ENCODE peak calls at places on chromosomes 5 and 9, in four cellular contexts. U is K562, Y is IMR-90, S is HepG2. L is an unnamed sample.

GRCh38 chr5:69517763-69518212 is 25.2 kb downstream of the OCLN start:
- DNase-seq in U (no peak), Y (peak), S (peak), L (peak)

GRCh38 chr9:124202447-124202971 is 55.2 kb upstream of the NEK6 start:
- DNase-seq in U (peak), Y (peak), S (no peak), L (no peak)

GRCh38 chr5:16945163-16945562 is 9.1 kb upstream of the MYO10 start:
- DNase-seq in U (no peak), Y (no peak), S (no peak), L (no peak)

GRCh38 chr5:120684749-120685415 is 220.8 kb downstream of the PRR16 start:
- DNase-seq in U (no peak), Y (peak), S (no peak), L (peak)

GRCh38 chr5:34501033-34501432 is 155.1 kb upstream of the RAI14 start:
- DNase-seq in U (no peak), Y (no peak), S (no peak), L (no peak)

GRCh38 chr5:16550316-16550952 is 66.4 kb downstream of the RETREG1 start:
- DNase-seq in U (peak), Y (peak), S (peak), L (peak)

GRCh38 chr9:33435821-33436277 is 11.5 kb downstream of the AQP3 start:
- DNase-seq in U (no peak), Y (no peak), S (no peak), L (no peak)

GRCh38 chr5:42520957-42521356 is 97.7 kb downstream of the GHR start:
- DNase-seq in U (no peak), Y (no peak), S (no peak), L (no peak)

DNA sequence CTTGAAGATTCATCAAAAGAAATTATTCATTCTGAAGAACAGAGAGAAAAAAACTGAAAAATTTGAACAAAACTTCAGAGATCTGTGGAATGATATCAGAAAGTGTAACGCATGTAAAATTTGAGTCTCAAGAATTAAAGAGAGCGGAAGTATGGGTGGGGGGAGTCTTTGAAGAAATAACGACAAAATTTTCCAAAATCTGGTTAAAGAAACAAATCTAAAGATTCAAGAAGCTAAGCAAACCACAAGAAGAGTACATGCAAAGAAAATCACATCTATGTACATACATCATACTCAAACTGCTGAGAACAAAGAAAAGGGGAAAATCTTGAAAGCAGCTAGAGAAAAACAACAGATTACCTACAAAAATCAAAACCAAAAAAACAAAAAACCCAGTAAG is 149.4 kb upstream of the TBCA start:
- DNase-seq in U (no peak), Y (no peak), S (no peak), L (no peak)
- TF ChIP-seq SMC3 in U (no peak), Y (no peak), S (no peak), L (no peak)

GRCh38 chr9:130054820-130055219 is 1.1 kb downstream of the GPR107 start:
- DNase-seq in U (no peak), Y (no peak), S (no peak), L (no peak)
- TF ChIP-seq MAZ in U (no peak), Y (no peak), S (no peak), L (no peak)

GRCh38 chr9:113267911-113268563 is 7.3 kb downstream of the CDC26 start:
- DNase-seq in U (no peak), Y (no peak), S (no peak), L (no peak)

GRCh38 chr9:113257863-113258262 is 17.5 kb downstream of the CDC26 start:
- DNase-seq in U (no peak), Y (no peak), S (no peak), L (no peak)

GRCh38 chr9:113258282-113258681 is 17.1 kb downstream of the CDC26 start:
- DNase-seq in U (no peak), Y (no peak), S (no peak), L (no peak)

DNA sequence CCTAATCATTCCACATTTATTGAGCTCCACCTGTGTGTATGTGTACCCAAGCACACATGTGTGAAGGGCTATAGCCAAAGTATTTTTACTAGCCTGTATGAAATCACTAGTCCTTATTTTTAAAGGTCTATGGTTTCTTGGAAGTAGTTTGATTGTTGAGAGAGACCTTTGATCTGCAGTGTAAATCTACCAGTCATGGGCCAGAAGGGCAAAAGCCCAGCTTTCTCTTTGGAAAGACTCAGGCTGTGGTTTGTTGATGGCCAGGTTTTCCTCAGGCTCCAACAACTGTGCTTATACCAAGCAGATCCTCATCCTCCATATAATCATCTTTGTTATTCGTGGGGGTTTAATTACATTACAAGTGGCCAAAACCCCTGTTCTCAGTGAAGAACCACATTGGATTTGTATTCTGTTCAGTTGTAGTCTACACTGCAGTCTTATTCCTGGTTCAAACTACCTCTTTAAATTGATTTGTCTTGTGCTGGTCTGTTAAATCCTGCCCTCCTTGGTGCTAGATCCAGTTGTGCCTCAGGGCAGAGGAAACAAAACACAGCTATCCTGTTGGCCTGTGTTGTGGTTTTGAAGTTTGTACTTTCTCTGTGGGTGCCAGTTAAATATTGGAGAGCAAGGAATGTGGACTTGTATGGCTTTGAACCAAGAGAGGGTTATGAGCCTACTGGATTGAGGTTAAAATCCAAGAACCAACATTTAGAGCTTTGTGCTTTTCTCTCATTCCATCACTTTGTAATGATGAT is 13.3 kb downstream of the CDC26 start:
- DNase-seq in U (no peak), Y (no peak), S (peak), L (no peak)
- TF ChIP-seq SMC3 in U (no peak), Y (no peak), S (no peak), L (no peak)

DNA sequence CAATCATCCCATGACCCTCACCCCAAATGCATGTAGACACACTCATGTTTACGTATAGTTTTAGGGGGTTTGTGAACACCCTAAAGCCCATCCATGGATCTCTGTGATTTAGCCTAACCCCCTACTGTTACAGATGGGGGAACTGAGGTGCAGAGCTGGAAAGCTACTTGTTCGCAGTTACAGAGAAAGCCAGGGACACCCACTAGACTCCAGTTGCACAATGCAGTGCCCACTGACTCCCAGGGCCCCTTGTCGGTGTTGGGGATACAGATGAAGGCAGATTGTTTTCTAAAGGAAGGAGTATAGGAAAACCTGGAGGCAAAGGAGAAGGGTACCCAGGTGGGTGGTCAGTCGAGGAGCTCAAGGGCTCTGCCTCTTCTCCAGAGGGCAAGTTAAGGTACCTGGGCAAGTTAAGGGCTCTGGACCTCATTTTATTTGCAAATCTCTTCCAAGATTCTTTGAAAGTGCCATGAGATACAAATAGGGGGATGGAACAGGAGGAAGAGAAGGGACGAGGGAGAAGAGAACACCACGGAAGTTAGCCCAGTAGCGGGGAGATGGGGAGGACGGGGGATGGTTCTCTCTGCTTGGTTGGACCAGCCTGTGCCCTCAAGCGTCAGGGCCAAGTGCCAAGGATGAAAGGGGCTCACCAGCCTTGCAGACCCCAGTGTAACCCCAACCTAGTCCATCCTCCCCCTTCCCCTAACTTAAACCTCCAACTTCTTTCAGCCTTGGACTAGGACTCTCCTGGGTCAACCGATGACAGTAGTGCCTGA is 958 bp downstream of the MYOZ3 start:
- DNase-seq in U (no peak), Y (no peak), S (no peak), L (no peak)
- TF ChIP-seq MAZ in U (no peak), Y (no peak), S (no peak), L (no peak)

GRCh38 chr5:93057311-93057710 is 523.7 kb downstream of the NR2F1-AS1 start:
- DNase-seq in U (no peak), Y (no peak), S (no peak), L (no peak)

GRCh38 chr5:93058309-93058708 is 522.7 kb downstream of the NR2F1-AS1 start:
- DNase-seq in U (no peak), Y (peak), S (no peak), L (no peak)

DNA sequence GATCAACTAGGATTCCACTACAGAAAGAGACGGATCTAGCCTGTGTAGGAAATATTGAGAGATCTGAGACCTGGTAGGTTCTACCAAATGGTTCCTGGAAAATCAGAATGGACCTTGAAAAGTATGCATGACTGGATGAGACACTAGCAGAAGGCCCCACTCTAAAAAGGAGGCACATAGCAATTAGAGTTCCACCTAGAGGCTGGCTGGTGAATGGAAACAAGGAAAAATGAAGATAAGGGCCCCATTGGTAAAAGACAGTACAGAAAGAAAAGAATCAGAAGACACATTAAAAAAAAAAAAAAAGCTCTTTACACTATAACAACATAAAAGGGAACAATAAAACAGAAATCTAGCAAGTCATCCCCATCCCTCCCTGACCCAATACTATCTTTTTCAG is 518.5 kb downstream of the NR2F1-AS1 start:
- DNase-seq in U (no peak), Y (no peak), S (no peak), L (peak)
- TF ChIP-seq SMC3 in U (no peak), Y (no peak), S (no peak), L (no peak)

GRCh38 chr9:129320575-129321311 is 142.7 kb upstream of the IER5L start:
- DNase-seq in U (peak), Y (peak), S (peak), L (no peak)
- TF ChIP-seq MAZ in U (peak), Y (no peak), S (no peak), L (no peak)

GRCh38 chr5:36756089-36756488 is 120.5 kb upstream of the NIPBL start:
- DNase-seq in U (no peak), Y (no peak), S (no peak), L (no peak)

GRCh38 chr5:36759117-36759516 is 117.5 kb upstream of the NIPBL start:
- DNase-seq in U (no peak), Y (no peak), S (no peak), L (no peak)

GRCh38 chr5:36756848-36757247 is 119.7 kb upstream of the NIPBL start:
- DNase-seq in U (no peak), Y (no peak), S (no peak), L (no peak)

GRCh38 chr5:36751881-36752280 is 124.7 kb upstream of the NIPBL start:
- DNase-seq in U (peak), Y (no peak), S (no peak), L (no peak)

DNA sequence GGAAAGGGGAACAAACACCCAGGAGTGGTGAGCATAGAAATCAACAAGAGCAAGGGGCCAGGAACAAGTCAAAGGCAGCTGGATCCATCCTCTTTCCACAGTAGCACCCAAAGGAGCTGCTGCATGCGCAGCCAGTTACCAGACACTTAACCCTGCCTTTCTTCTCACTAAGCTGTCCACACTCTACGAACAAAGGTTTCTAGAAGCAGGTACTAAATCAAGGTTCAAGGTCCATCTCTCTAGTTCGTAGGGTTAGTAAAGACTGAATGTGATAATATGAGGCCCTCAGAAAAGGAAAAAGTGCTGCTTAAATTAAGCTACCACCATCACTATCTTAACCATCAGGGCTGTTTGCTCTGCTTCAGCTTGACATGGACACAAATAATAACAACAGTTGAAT is 121.2 kb upstream of the NIPBL start:
- DNase-seq in U (no peak), Y (no peak), S (no peak), L (no peak)
- TF ChIP-seq SMC3 in U (no peak), Y (no peak), S (no peak), L (no peak)

GRCh38 chr5:173069661-173070060 is 13.5 kb downstream of the CREBRF start:
- DNase-seq in U (no peak), Y (no peak), S (no peak), L (no peak)
- TF ChIP-seq MAZ in U (no peak), Y (no peak), S (no peak), L (no peak)

L was measured in A549.